ENCODE peak calls at places on chromosomes 16 and 17, in nine cellular contexts. Q is EL, U is EH, G is T-helper 1 cell, W is lower leg skin, P is NCI-H1092, E is mucosa of gallbladder, O is NCI-H748 treated with DMSO at 0.1 percent for 48 hours, Y is body of pancreas. N is an unnamed sample.

GRCh38 chr17:31425646-31426045 is 34.2 kb downstream of the RAB11FIP4 start:
- DNase-seq in Q (no peak), U (no peak), E (no peak), P (peak; percentile 87), Y (peak; percentile 49), O (no peak), W (no peak), G (no peak), N (no peak)

GRCh38 chr16:11629071-11630030 is 38.9 kb upstream of the SNN start:
- DNase-seq in W (no peak), G (no peak), U (no peak), Q (no peak), O (no peak), P (peak; percentile 6), Y (peak; percentile 60), E (peak; percentile 29), N (no peak)

GRCh38 chr16:53605979-53606378 is 97.7 kb downstream of the RPGRIP1L start:
- DNase-seq in U (no peak), O (no peak), W (no peak), E (no peak), G (no peak), Y (no peak), Q (no peak), P (no peak), N (no peak)

GRCh38 chr17:28533091-28533670 is 19.2 kb downstream of the UNC119 start:
- DNase-seq in P (no peak), U (peak; percentile 25), O (no peak), W (peak; percentile 40), Q (no peak), Y (no peak), E (no peak), G (no peak), N (no peak)

GRCh38 chr16:3876695-3877094 is 3.8 kb downstream of the CREBBP start:
- DNase-seq in G (no peak), E (no peak), Q (peak; percentile 63), O (no peak), W (no peak), U (peak; percentile 58), P (no peak), Y (no peak), N (no peak)

GRCh38 chr16:19604911-19605310 is 49.4 kb downstream of the VPS35L start:
- DNase-seq in G (no peak), O (no peak), P (no peak), U (no peak), E (no peak), Q (no peak), Y (no peak), W (no peak), N (no peak)

GRCh38 chr16:53235851-53236250 is 181.1 kb downstream of the CHD9 start:
- DNase-seq in G (no peak), E (no peak), W (no peak), O (no peak), P (no peak), U (no peak), Y (no peak), Q (no peak), N (no peak)

GRCh38 chr17:77423589-77424451 is 283.1 kb downstream of the SEC14L1 start:
- DNase-seq in E (peak; percentile 90), U (peak; percentile 98), Y (peak; percentile 75), O (no peak), Q (peak; percentile 96), W (peak; percentile 89), G (no peak), P (no peak), N (no peak)

GRCh38 chr16:89983550-89983949 is 35.0 kb downstream of the DEF8 start:
- DNase-seq in U (no peak), Q (no peak), O (no peak), P (no peak), Y (no peak), E (no peak), W (no peak), G (no peak), N (no peak)

GRCh38 chr16:55871411-55872038 is 3.6 kb downstream of the CES5A start:
- DNase-seq in O (no peak), Q (no peak), P (no peak), E (peak; percentile 65), U (no peak), Y (no peak), W (no peak), G (no peak), N (no peak)

GRCh38 chr17:67779098-67779672 is 46.1 kb upstream of the BPTF start:
- DNase-seq in P (peak; percentile 29), O (no peak), U (peak; percentile 64), Q (peak; percentile 45), G (peak; percentile 39), E (peak; percentile 34), W (no peak), Y (peak; percentile 70), N (peak; percentile 11)

GRCh38 chr16:81647527-81647926 is 131.6 kb upstream of the PLCG2 start:
- DNase-seq in E (no peak), O (no peak), Y (no peak), W (no peak), Q (peak; percentile 87), G (no peak), U (peak; percentile 82), P (no peak), N (no peak)